ENCODE peak calls at places on chromosomes 2 and 18, in nine cellular contexts. V is pons; U is GM13977; C is natural killer cell treated with Interleukin-12 subunit alpha and Interleukin-12 subunit beta and Interleukin-15 and Interleukin-18, amount 100 ng/mL, for 72 hours; M is T-helper 1 cell; Q is nucleus accumbens; L is left ventricle myocardium superior; Y is effector memory CD8-positive, alpha-beta T cell; G is T-cell. R is an unnamed sample.

GRCh38 chr2:174344716-174345472 is 10.1 kb downstream of the SP9 start:
- DNase-seq in V (no peak), U (peak; percentile 40), C (no peak), M (no peak), Q (no peak), L (no peak), Y (no peak), G (no peak), R (no peak)

GRCh38 chr2:195331124-195331523 is 325.9 kb upstream of the SLC39A10 start:
- DNase-seq in V (no peak), U (no peak), C (no peak), M (no peak), Q (no peak), L (no peak), Y (no peak), G (no peak), R (no peak)

GRCh38 chr2:224042191-224042696 is 3.2 kb upstream of the SERPINE2 start:
- DNase-seq in V (peak; percentile 96), U (no peak), C (no peak), M (no peak), Q (no peak), L (no peak), Y (no peak), G (no peak), R (no peak)

GRCh38 chr2:121919803-121920202 is 164.4 kb downstream of the TSN start:
- DNase-seq in V (no peak), U (no peak), C (no peak), M (no peak), Q (no peak), L (no peak), Y (no peak), G (no peak), R (no peak)

GRCh38 chr2:234674781-234675201 is 177.9 kb upstream of the ARL4C start:
- DNase-seq in V (no peak), U (no peak), C (no peak), M (no peak), Q (no peak), L (no peak), Y (no peak), G (no peak), R (no peak)

GRCh38 chr2:3585239-3586109 is 9.4 kb upstream of the COLEC11 start:
- DNase-seq in V (no peak), U (no peak), C (no peak), M (no peak), Q (no peak), L (peak; percentile 78), Y (no peak), G (no peak), R (no peak)

GRCh38 chr2:28960401-28960800 is 20.7 kb upstream of the TOGARAM2 start:
- DNase-seq in V (no peak), U (no peak), C (no peak), M (no peak), Q (no peak), L (no peak), Y (no peak), G (no peak), R (no peak)

GRCh38 chr2:116988303-116988702 is 826.2 kb upstream of the DDX18 start:
- DNase-seq in V (no peak), U (no peak), C (no peak), M (no peak), Q (no peak), L (no peak), Y (no peak), G (no peak), R (no peak)

GRCh38 chr18:68172842-68173549 is 541.9 kb downstream of the TMX3 start:
- DNase-seq in V (no peak), U (no peak), C (no peak), M (no peak), Q (no peak), L (no peak), Y (no peak), G (no peak), R (no peak)

GRCh38 chr2:21860913-21861312 is 737.1 kb downstream of the TDRD15 start:
- DNase-seq in V (no peak), U (no peak), C (no peak), M (no peak), Q (no peak), L (no peak), Y (no peak), G (no peak), R (no peak)

GRCh38 chr18:33154049-33154448 is 286.5 kb downstream of the CCDC178 start:
- DNase-seq in V (no peak), U (no peak), C (no peak), M (no peak), Q (no peak), L (no peak), Y (no peak), G (no peak), R (no peak)

GRCh38 chr2:218898109-218898878 is 17.6 kb downstream of the WNT10A start:
- DNase-seq in V (no peak), U (peak; percentile 84), C (peak; percentile 75), M (peak; percentile 63), Q (no peak), L (peak; percentile 87), Y (peak; percentile 73), G (peak; percentile 61), R (no peak)

GRCh38 chr18:31931163-31931885 is 11.6 kb downstream of the TRAPPC8 start:
- DNase-seq in V (no peak), U (no peak), C (no peak), M (no peak), Q (no peak), L (no peak), Y (no peak), G (no peak), R (no peak)